ENCODE peak calls at places on chromosomes 1 and 21, in nine cellular contexts. C, F, U, Z, E, I, B, J and Q are unnamed samples.

GRCh38 chr1:199292873-199293272 is 654.0 kb downstream of the PTPRC start:
- DNase-seq in B (no peak), Z (no peak), J (no peak), C (no peak), I (no peak), F (no peak), U (no peak), E (peak; percentile 35), Q (no peak)

GRCh38 chr1:12038356-12039140 is 19.2 kb downstream of the MIIP start:
- DNase-seq in F (no peak), I (no peak), Z (no peak), J (no peak), U (no peak), B (no peak), E (no peak), C (no peak), Q (no peak)

GRCh38 chr1:170340259-170340658 is 191.7 kb upstream of the GORAB start:
- DNase-seq in J (no peak), F (no peak), U (no peak), B (no peak), C (no peak), I (no peak), Z (no peak), E (no peak), Q (no peak)

GRCh38 chr1:227635596-227635995 is 72.2 kb downstream of the ZNF678 start:
- DNase-seq in Z (no peak), C (no peak), F (no peak), U (no peak), E (no peak), B (no peak), I (no peak), J (no peak), Q (no peak)

GRCh38 chr1:173946380-173946921 is 29.3 kb upstream of the SERPINC1 start:
- DNase-seq in I (no peak), B (no peak), U (no peak), E (no peak), F (no peak), C (no peak), J (no peak), Z (no peak), Q (no peak)

GRCh38 chr1:239600588-239600987 is 214.2 kb downstream of the CHRM3 start:
- DNase-seq in I (no peak), C (no peak), B (no peak), Z (no peak), J (no peak), U (no peak), E (no peak), F (no peak), Q (no peak)

GRCh38 chr21:44988607-44989537 is 49.0 kb downstream of the SLX9 start:
- DNase-seq in F (no peak), E (no peak), B (no peak), C (no peak), U (no peak), J (no peak), Z (no peak), I (no peak), Q (no peak)

GRCh38 chr1:10195570-10195969 is 14.8 kb upstream of the KIF1B start:
- DNase-seq in C (no peak), U (no peak), I (no peak), E (peak; percentile 65), J (peak; percentile 40), B (no peak), F (no peak), Z (no peak), Q (peak; percentile 13)

GRCh38 chr1:172117800-172118199 is 276.5 kb downstream of the DNM3 start:
- DNase-seq in F (no peak), Z (no peak), E (no peak), I (no peak), J (no peak), C (no peak), U (no peak), B (no peak), Q (no peak)

GRCh38 chr1:182029379-182030331 is 31.9 kb downstream of the ZNF648 start:
- DNase-seq in F (peak; percentile 74), I (peak; percentile 98), Z (peak; percentile 94), U (peak; percentile 100), J (peak; percentile 93), B (peak; percentile 99), E (peak; percentile 89), C (peak; percentile 97), Q (peak; percentile 93)

GRCh38 chr1:151255381-151255780 is 847 bp downstream of the PSMD4 start:
- DNase-seq in B (no peak), I (no peak), U (no peak), J (no peak), E (no peak), Z (peak; percentile 38), C (no peak), F (no peak), Q (no peak)

GRCh38 chr1:167136191-167136614 is 42.3 kb downstream of the STYXL2 start:
- DNase-seq in F (no peak), I (peak; percentile 8), J (no peak), U (no peak), C (no peak), Z (peak; percentile 59), B (no peak), E (peak; percentile 71), Q (no peak)

GRCh38 chr1:3276341-3276800 is 178.1 kb upstream of the ARHGEF16 start:
- DNase-seq in C (no peak), E (no peak), F (no peak), U (no peak), Z (no peak), J (no peak), B (no peak), I (no peak), Q (no peak)

GRCh38 chr1:26015358-26015757 is 6.2 kb upstream of the EXTL1 start:
- DNase-seq in J (no peak), C (no peak), E (peak; percentile 34), U (no peak), Z (no peak), B (no peak), I (no peak), F (no peak), Q (no peak)

GRCh38 chr1:209621329-209621728 is 30.9 kb downstream of the LAMB3 start:
- DNase-seq in Z (no peak), C (no peak), I (no peak), E (no peak), B (no peak), F (no peak), J (no peak), U (peak; percentile 26), Q (no peak)

GRCh38 chr21:39144191-39144590 is 39.1 kb downstream of the PSMG1 start:
- DNase-seq in U (no peak), I (no peak), E (no peak), J (no peak), Z (no peak), B (no peak), F (no peak), C (no peak), Q (no peak)